ENCODE peak calls at places on chromosomes 6 and 20, in seven cellular contexts. T is stimulated activated CD4-positive, alpha-beta T cell treated with anti-CD3 and anti-CD28 coated beads, Interleukin-2, amount 100 ng/mL, for 48 hours; D is stromal cell of bone marrow; V is nephron progenitor cell; X is thoracic aorta; B is NCI-H524; K is psoas muscle. J is an unnamed sample.
A peak's percentile ranks its signal among the peaks of the same experiment; 100 is the strongest.

GRCh38 chr20:31569163-31570020 is 35.7 kb upstream of the ID1 start:
- DNase-seq in T (peak; percentile 63), D (no peak), V (peak; percentile 76), X (no peak), B (peak; percentile 37), K (peak; percentile 61), J (peak; percentile 57)

GRCh38 chr6:27861861-27862260 is 50.3 kb downstream of the OR2B2 start:
- DNase-seq in T (no peak), D (no peak), V (no peak), X (no peak), B (no peak), K (no peak), J (no peak)

GRCh38 chr6:31877651-31878161 is 1.1 kb downstream of the SLC44A4 start:
- DNase-seq in T (no peak), D (no peak), V (no peak), X (no peak), B (no peak), K (no peak), J (no peak)

GRCh38 chr20:20452254-20452676 is 84.4 kb downstream of the INSM1 start:
- DNase-seq in T (peak; percentile 60), D (no peak), V (peak; percentile 64), X (no peak), B (peak; percentile 99), K (peak; percentile 64), J (peak; percentile 42)

GRCh38 chr20:36447101-36447500 is 94.2 kb upstream of the MYL9 start:
- DNase-seq in T (no peak), D (no peak), V (no peak), X (no peak), B (no peak), K (no peak), J (no peak)

GRCh38 chr6:72672906-72673305 is 51.0 kb downstream of the KCNQ5 start:
- DNase-seq in T (no peak), D (no peak), V (no peak), X (no peak), B (peak; percentile 77), K (no peak), J (no peak)

GRCh38 chr6:87663434-87663833 is 38.6 kb downstream of the AKIRIN2 start:
- DNase-seq in T (no peak), D (no peak), V (no peak), X (no peak), B (no peak), K (no peak), J (no peak)

GRCh38 chr6:36314221-36315014 is 22.3 kb downstream of the BNIP5 start:
- DNase-seq in T (no peak), D (no peak), V (no peak), X (no peak), B (no peak), K (no peak), J (no peak)

GRCh38 chr20:4068708-4069107 is 53.4 kb upstream of the RNF24 start:
- DNase-seq in T (no peak), D (no peak), V (no peak), X (no peak), B (no peak), K (no peak), J (no peak)

GRCh38 chr20:57509665-57510237 is 15.2 kb downstream of the CTCFL start:
- DNase-seq in T (no peak), D (no peak), V (peak; percentile 48), X (no peak), B (no peak), K (no peak), J (no peak)

J was measured in tibial artery.